ENCODE peak calls at places on chromosomes 12 and 14, in eight cellular contexts. A is NCI-H446 treated with DMSO at 0.1 percent for 48 hours; J is stimulated activated CD4-positive, alpha-beta T cell treated with anti-CD3 and anti-CD28 coated beads, Interleukin-4, amount 100 ng/mL, for 48 hours; T is amniotic stem cell; I is A549; C is LoVo; W is GM23248; O is BJ. Z is an unnamed sample.

GRCh38 chr12:7439579-7440505 is 4.1 kb downstream of the CD163L1 start:
- DNase-seq in A (no peak), J (peak; percentile 33), T (no peak), I (peak; percentile 93), C (no peak), W (peak; percentile 81), O (no peak), Z (no peak)

GRCh38 chr12:20629414-20630156 is 65.5 kb upstream of the SLCO1C1 start:
- DNase-seq in A (no peak), J (no peak), T (no peak), I (peak; percentile 89), C (peak; percentile 58), W (peak; percentile 61), O (no peak), Z (no peak)

GRCh38 chr12:120818416-120818815 is 85.7 kb downstream of the SPPL3 start:
- DNase-seq in A (no peak), J (no peak), T (no peak), I (no peak), C (no peak), W (no peak), O (no peak), Z (no peak)

GRCh38 chr12:106178582-106178981 is 39.8 kb upstream of the NUAK1 start:
- DNase-seq in A (no peak), J (no peak), T (no peak), I (no peak), C (no peak), W (no peak), O (no peak), Z (no peak)

GRCh38 chr14:41419709-41420108 is 187.0 kb upstream of the LRFN5 start:
- DNase-seq in A (no peak), J (no peak), T (no peak), I (no peak), C (no peak), W (no peak), O (no peak), Z (no peak)

GRCh38 chr12:38985961-38986360 is 80.6 kb upstream of the CPNE8 start:
- DNase-seq in A (no peak), J (no peak), T (no peak), I (no peak), C (no peak), W (no peak), O (no peak), Z (no peak)

GRCh38 chr14:96811265-96811664 is 14.1 kb downstream of the VRK1 start:
- DNase-seq in A (peak; percentile 23), J (no peak), T (no peak), I (no peak), C (no peak), W (peak; percentile 93), O (peak; percentile 59), Z (no peak)

GRCh38 chr12:4099276-4099675 is 174.3 kb upstream of the CCND2 start:
- DNase-seq in A (no peak), J (no peak), T (no peak), I (no peak), C (no peak), W (no peak), O (no peak), Z (no peak)

GRCh38 chr12:3453947-3454675 is 36.9 kb upstream of the PRMT8 start:
- DNase-seq in A (no peak), J (no peak), T (no peak), I (peak; percentile 8), C (peak; percentile 93), W (peak; percentile 74), O (peak; percentile 33), Z (no peak)

GRCh38 chr14:92482621-92483319 is 30.8 kb upstream of the RIN3 start:
- DNase-seq in A (no peak), J (no peak), T (no peak), I (no peak), C (no peak), W (no peak), O (no peak), Z (no peak)

GRCh38 chr14:54674342-54674741 is 107.4 kb downstream of the SAMD4A start:
- DNase-seq in A (no peak), J (no peak), T (no peak), I (no peak), C (no peak), W (no peak), O (no peak), Z (no peak)

GRCh38 chr12:102172436-102172835 is 25.2 kb downstream of the PMCH start:
- DNase-seq in A (no peak), J (no peak), T (peak; percentile 43), I (no peak), C (no peak), W (peak; percentile 78), O (peak; percentile 52), Z (no peak)

GRCh38 chr12:121222847-121223246 is 12.9 kb downstream of the P2RX4 start:
- DNase-seq in A (no peak), J (no peak), T (no peak), I (no peak), C (no peak), W (no peak), O (no peak), Z (no peak)

GRCh38 chr12:27818421-27818918 is 38.4 kb upstream of the MANSC4 start:
- DNase-seq in A (no peak), J (no peak), T (no peak), I (no peak), C (no peak), W (no peak), O (no peak), Z (peak; percentile 62)

GRCh38 chr12:54421873-54422250 is 2.8 kb upstream of the ITGA5 start:
- DNase-seq in A (no peak), J (no peak), T (no peak), I (no peak), C (no peak), W (no peak), O (no peak), Z (no peak)

GRCh38 chr12:57491393-57492280 is 3.8 kb downstream of the MARS1 start:
- DNase-seq in A (no peak), J (no peak), T (no peak), I (peak; percentile 56), C (no peak), W (peak; percentile 26), O (no peak), Z (no peak)

GRCh38 chr14:93984987-93985410 is 8.6 kb upstream of the ASB2 start:
- DNase-seq in A (no peak), J (no peak), T (peak; percentile 36), I (peak; percentile 56), C (peak; percentile 54), W (peak; percentile 85), O (peak; percentile 62), Z (no peak)

GRCh38 chr12:26319511-26319910 is 124.1 kb downstream of the SSPN start:
- DNase-seq in A (peak; percentile 5), J (no peak), T (no peak), I (no peak), C (peak; percentile 42), W (peak; percentile 99), O (peak; percentile 48), Z (no peak)

GRCh38 chr12:116583284-116583683 is 24.1 kb downstream of the MAP1LC3B2 start:
- DNase-seq in A (no peak), J (no peak), T (no peak), I (no peak), C (no peak), W (no peak), O (no peak), Z (no peak)

GRCh38 chr12:58186914-58187313 is 245.5 kb downstream of the ATP23 start:
- DNase-seq in A (no peak), J (no peak), T (no peak), I (no peak), C (no peak), W (no peak), O (no peak), Z (no peak)

GRCh38 chr12:96989916-96990315 is 82.9 kb downstream of the NEDD1 start:
- DNase-seq in A (peak; percentile 6), J (no peak), T (no peak), I (peak; percentile 54), C (peak; percentile 39), W (peak; percentile 11), O (no peak), Z (peak; percentile 57)

GRCh38 chr12:32926356-32926755 is 29.8 kb upstream of the PKP2 start:
- DNase-seq in A (no peak), J (no peak), T (no peak), I (no peak), C (no peak), W (no peak), O (no peak), Z (no peak)

GRCh38 chr14:100498068-100498467 is 89.1 kb downstream of the BEGAIN start:
- DNase-seq in A (no peak), J (no peak), T (no peak), I (no peak), C (no peak), W (no peak), O (no peak), Z (no peak)

GRCh38 chr12:20409639-20410038 is 41.3 kb downstream of the PDE3A start:
- DNase-seq in A (no peak), J (no peak), T (no peak), I (no peak), C (no peak), W (no peak), O (no peak), Z (no peak)

GRCh38 chr12:27707216-27707615 is 3.4 kb upstream of the MRPS35 start:
- DNase-seq in A (no peak), J (no peak), T (no peak), I (no peak), C (no peak), W (no peak), O (no peak), Z (no peak)

GRCh38 chr12:64806593-64806992 is 17.9 kb upstream of the TBC1D30 start:
- DNase-seq in A (peak; percentile 45), J (no peak), T (no peak), I (peak; percentile 33), C (no peak), W (peak; percentile 55), O (no peak), Z (no peak)

GRCh38 chr12:102913453-102914226 is 3.4 kb downstream of the PAH start:
- DNase-seq in A (no peak), J (no peak), T (no peak), I (no peak), C (no peak), W (no peak), O (no peak), Z (no peak)

GRCh38 chr12:89134213-89134770 is 218.0 kb downstream of the DUSP6 start:
- DNase-seq in A (no peak), J (no peak), T (no peak), I (no peak), C (no peak), W (no peak), O (no peak), Z (no peak)

GRCh38 chr14:73977896-73978295 is 27.8 kb downstream of the COQ6 start:
- DNase-seq in A (no peak), J (no peak), T (no peak), I (no peak), C (no peak), W (no peak), O (peak; percentile 9), Z (no peak)

Z was measured in NCI-H1417.